ENCODE peak calls at places on chromosomes 5 and 9, in seven cellular contexts. U is amniotic epithelial cell, F is fibroblast of lung, T is SW480, V is mesothelial cell of epicardium, H is GM19239, A is neural crest cell. O is an unnamed sample.

GRCh38 chr9:137449931-137450537 is 8.9 kb upstream of the ENTPD8 start:
- DNase-seq in U (peak), F (no peak), T (peak), V (no peak), H (no peak), A (no peak), O (peak)

GRCh38 chr5:124743534-124744169 is 2.8 kb downstream of the ZNF608 start:
- DNase-seq in U (no peak), F (no peak), T (peak), V (no peak), H (no peak), A (no peak), O (no peak)

GRCh38 chr5:135509995-135510394 is 25.8 kb downstream of the NEUROG1 start:
- DNase-seq in U (no peak), F (no peak), T (no peak), V (no peak), H (no peak), A (no peak), O (no peak)

GRCh38 chr5:59587489-59588337 is 305.8 kb downstream of the PDE4D start:
- DNase-seq in U (peak), F (peak), T (no peak), V (peak), H (no peak), A (peak), O (no peak)

GRCh38 chr9:101026824-101027223 is 1.7 kb upstream of the PLPPR1 start:
- DNase-seq in U (no peak), F (no peak), T (no peak), V (no peak), H (no peak), A (no peak), O (no peak)

GRCh38 chr9:38183994-38184568 is 115.1 kb upstream of the SHB start:
- DNase-seq in U (peak), F (peak), T (no peak), V (no peak), H (no peak), A (no peak), O (no peak)

GRCh38 chr9:77744877-77745435 is 96.8 kb upstream of the GNA14 start:
- DNase-seq in U (no peak), F (peak), T (no peak), V (no peak), H (no peak), A (no peak), O (no peak)

GRCh38 chr9:126474201-126474765 is 139.4 kb upstream of the LMX1B start:
- DNase-seq in U (peak), F (peak), T (no peak), V (no peak), H (no peak), A (no peak), O (no peak)

GRCh38 chr5:72555871-72556270 is 48.7 kb upstream of the ZNF366 start:
- DNase-seq in U (no peak), F (peak), T (no peak), V (no peak), H (no peak), A (no peak), O (no peak)

GRCh38 chr9:127783111-127783621 is 2.7 kb upstream of the CDK9 start:
- DNase-seq in U (no peak), F (no peak), T (no peak), V (no peak), H (no peak), A (no peak), O (no peak)

GRCh38 chr5:128844354-128844923 is 120.8 kb upstream of the SLC27A6 start:
- DNase-seq in U (peak), F (peak), T (peak), V (no peak), H (no peak), A (no peak), O (no peak)

GRCh38 chr5:351911-352225 is 30.4 kb downstream of the AHRR start:
- DNase-seq in U (no peak), F (no peak), T (no peak), V (no peak), H (no peak), A (no peak), O (no peak)

GRCh38 chr9:35510745-35511428 is 21.0 kb downstream of the RUSC2 start:
- DNase-seq in U (peak), F (peak), T (peak), V (no peak), H (no peak), A (no peak), O (no peak)

GRCh38 chr9:109856785-109857184 is 76.8 kb downstream of the PALM2AKAP2 start:
- DNase-seq in U (peak), F (peak), T (no peak), V (no peak), H (no peak), A (no peak), O (no peak)

GRCh38 chr5:69074664-69075521 is 18.9 kb upstream of the SLC30A5 start:
- DNase-seq in U (no peak), F (no peak), T (no peak), V (no peak), H (no peak), A (no peak), O (no peak)

GRCh38 chr9:68755752-68756151 is 50.7 kb downstream of the PIP5K1B start:
- DNase-seq in U (no peak), F (no peak), T (no peak), V (no peak), H (no peak), A (no peak), O (no peak)

GRCh38 chr5:149956685-149957084 is 3.9 kb upstream of the SLC26A2 start:
- DNase-seq in U (no peak), F (no peak), T (no peak), V (no peak), H (no peak), A (no peak), O (no peak)

GRCh38 chr9:92098638-92099037 is 16.6 kb downstream of the SPTLC1 start:
- DNase-seq in U (no peak), F (no peak), T (peak), V (no peak), H (no peak), A (no peak), O (no peak)

GRCh38 chr9:75000835-75001234 is 27.3 kb downstream of the CARNMT1 start:
- DNase-seq in U (no peak), F (no peak), T (no peak), V (no peak), H (no peak), A (no peak), O (no peak)

GRCh38 chr5:158152151-158152550 is 293.2 kb upstream of the CLINT1 start:
- DNase-seq in U (no peak), F (no peak), T (no peak), V (no peak), H (no peak), A (no peak), O (no peak)

GRCh38 chr5:172541764-172542120 is 87.4 kb upstream of the SH3PXD2B start:
- DNase-seq in U (no peak), F (no peak), T (no peak), V (peak), H (no peak), A (no peak), O (no peak)

GRCh38 chr9:35906923-35907699 is 1.1 kb downstream of the HRCT1 start:
- DNase-seq in U (peak), F (peak), T (peak), V (no peak), H (no peak), A (no peak), O (no peak)

GRCh38 chr5:124452389-124452788 is 294.1 kb downstream of the ZNF608 start:
- DNase-seq in U (no peak), F (no peak), T (no peak), V (no peak), H (no peak), A (peak), O (no peak)

GRCh38 chr5:969421-969839 is 39.2 kb upstream of the NKD2 start:
- DNase-seq in U (no peak), F (peak), T (no peak), V (no peak), H (no peak), A (no peak), O (no peak)

GRCh38 chr5:142636698-142637324 is 49.1 kb downstream of the FGF1 start:
- DNase-seq in U (no peak), F (no peak), T (no peak), V (no peak), H (no peak), A (no peak), O (no peak)

GRCh38 chr9:122810306-122810946 is 10.5 kb downstream of the OR1K1 start:
- DNase-seq in U (peak), F (peak), T (peak), V (peak), H (peak), A (peak), O (peak)

GRCh38 chr5:34555699-34556513 is 100.2 kb upstream of the RAI14 start:
- DNase-seq in U (no peak), F (no peak), T (no peak), V (no peak), H (no peak), A (no peak), O (no peak)

GRCh38 chr9:27033815-27034403 is 28.4 kb upstream of the LRRC19 start:
- DNase-seq in U (peak), F (peak), T (peak), V (peak), H (peak), A (peak), O (no peak)

GRCh38 chr5:177370488-177371119 is 12.9 kb downstream of the RGS14 start:
- DNase-seq in U (peak), F (peak), T (no peak), V (peak), H (peak), A (peak), O (no peak)

GRCh38 chr5:179786861-179787260 is 6.9 kb upstream of the LTC4S start:
- DNase-seq in U (no peak), F (no peak), T (no peak), V (no peak), H (no peak), A (no peak), O (no peak)

GRCh38 chr9:106697390-106697789 is 165.6 kb upstream of the ZNF462 start:
- DNase-seq in U (no peak), F (no peak), T (no peak), V (no peak), H (no peak), A (no peak), O (no peak)

GRCh38 chr5:28391277-28391676 is 1352.9 kb upstream of the CDH9 start:
- DNase-seq in U (no peak), F (no peak), T (no peak), V (no peak), H (no peak), A (no peak), O (no peak)

GRCh38 chr5:157714480-157714879 is 16.7 kb upstream of the THG1L start:
- DNase-seq in U (no peak), F (no peak), T (no peak), V (no peak), H (no peak), A (no peak), O (no peak)

O was measured in stimulated activated CD4-positive, alpha-beta T cell treated with anti-CD3 and anti-CD28 coated beads, TNF-alpha, amount 100 ng/mL, for 4 hours.